ENCODE peak calls at places on chromosomes 11 and 22, in six cellular contexts. Y is A549, B is endothelial cell of umbilical vein, R is GM12878, O is K562, D is HepG2. Q is an unnamed sample.

GRCh38 chr11:72776844-72777754 is 16.7 kb downstream of the STARD10 start:
- DNase-seq in R (no peak), D (no peak), O (peak), Y (no peak), B (no peak), Q (no peak)

GRCh38 chr11:888290-889212 is 22.1 kb downstream of the CHID1 start:
- DNase-seq in B (no peak), D (no peak), O (no peak), Y (no peak), R (no peak), Q (no peak)

GRCh38 chr22:27990879-27991278 is 71.8 kb upstream of the PITPNB start:
- DNase-seq in R (no peak), O (peak), B (peak), D (peak), Y (peak), Q (peak)

GRCh38 chr11:19117760-19118097 is 761 bp downstream of the ZDHHC13 start:
- DNase-seq in Y (no peak), O (no peak), D (no peak), R (no peak), B (peak), Q (no peak)

GRCh38 chr22:42939941-42940653 is 74.9 kb downstream of the PACSIN2 start:
- DNase-seq in R (no peak), B (peak), Y (peak), O (no peak), D (peak), Q (no peak)

GRCh38 chr11:74950374-74950969 is 1.4 kb downstream of the SPCS2 start:
- DNase-seq in R (peak), Y (no peak), D (peak), O (no peak), B (no peak), Q (no peak)

GRCh38 chr11:76637491-76638266 is 32.9 kb downstream of the LRRC32 start:
- DNase-seq in D (no peak), O (no peak), Y (no peak), B (peak), R (peak), Q (peak)

GRCh38 chr22:19844423-19845368 is 10.0 kb downstream of the GNB1L start:
- DNase-seq in R (no peak), B (peak), O (no peak), D (no peak), Y (no peak), Q (peak)

DNA sequence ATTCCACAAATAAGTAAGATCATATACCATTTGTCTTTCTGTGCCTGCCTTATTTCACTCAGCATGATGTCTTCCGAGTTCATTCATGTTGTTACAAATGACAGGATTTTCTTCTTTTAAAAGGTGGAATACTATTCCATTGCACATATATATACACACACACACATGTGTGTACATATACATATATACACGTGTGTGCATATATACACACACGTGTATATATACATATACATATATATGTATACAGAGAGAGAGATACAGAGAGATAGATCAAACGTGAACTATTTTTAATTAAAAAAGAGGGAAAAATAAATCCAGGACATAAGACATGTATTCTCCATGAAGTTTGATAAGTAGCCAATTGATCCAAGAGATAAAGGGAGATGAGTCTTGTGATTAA is 108.1 kb downstream of the TRPC6 start:
- DNase-seq in R (no peak), B (no peak), O (no peak), D (no peak), Y (no peak), Q (no peak)
- TF ChIP-seq CTCF in R (no peak), B (no peak), O (no peak), D (no peak), Y (no peak), Q (no peak)

DNA sequence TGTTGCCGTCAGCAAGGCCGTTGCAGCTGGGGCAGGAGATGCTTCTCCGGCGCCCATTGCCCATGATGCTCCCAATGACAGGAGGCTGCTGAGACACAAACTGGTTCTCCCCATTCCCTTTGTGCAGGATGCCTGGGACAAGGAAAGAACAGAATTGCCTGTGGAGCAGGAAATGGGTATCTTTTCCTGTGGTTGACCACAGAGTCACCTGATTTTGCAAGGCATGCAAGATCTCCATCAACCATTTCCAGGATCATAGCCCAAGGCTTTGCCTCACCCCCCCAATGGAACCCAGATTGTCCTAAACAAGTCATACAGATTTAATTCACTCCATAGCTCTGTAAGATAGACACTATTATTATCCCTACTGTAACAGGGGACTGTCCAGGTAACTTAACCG is 148.1 kb upstream of the NARS2 start:
- DNase-seq in B (no peak), D (no peak), Y (no peak), R (no peak), O (no peak), Q (no peak)
- TF ChIP-seq MYC in B (no peak), D (no peak), Y (no peak), R (no peak), O (no peak), Q (no peak)

DNA sequence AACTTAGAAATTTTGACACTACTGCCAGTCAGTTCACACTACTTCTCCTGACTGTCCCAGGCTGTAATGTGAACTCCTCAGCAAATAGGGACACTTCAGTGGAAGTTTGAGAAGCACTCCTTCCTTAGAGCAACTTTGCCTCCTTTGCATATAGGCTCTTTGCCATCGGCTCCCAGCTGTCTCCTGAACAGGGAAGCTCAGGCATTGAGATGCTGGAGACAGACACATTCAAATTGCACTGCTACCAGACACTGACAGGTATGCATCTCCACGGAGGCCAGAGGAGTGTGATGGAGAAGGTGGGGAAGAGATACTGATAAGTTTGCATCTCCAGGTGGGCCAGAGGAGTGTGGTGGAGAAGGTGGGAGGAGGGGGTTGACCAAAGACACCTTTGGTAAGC is 1.4 kb downstream of the TRAPPC4 start:
- DNase-seq in Y (no peak), R (no peak), B (no peak), O (no peak), D (no peak), Q (no peak)
- H3K4me3 ChIP-seq in Y (peak), R (peak), B (peak), O (peak), D (peak), Q (peak)

DNA sequence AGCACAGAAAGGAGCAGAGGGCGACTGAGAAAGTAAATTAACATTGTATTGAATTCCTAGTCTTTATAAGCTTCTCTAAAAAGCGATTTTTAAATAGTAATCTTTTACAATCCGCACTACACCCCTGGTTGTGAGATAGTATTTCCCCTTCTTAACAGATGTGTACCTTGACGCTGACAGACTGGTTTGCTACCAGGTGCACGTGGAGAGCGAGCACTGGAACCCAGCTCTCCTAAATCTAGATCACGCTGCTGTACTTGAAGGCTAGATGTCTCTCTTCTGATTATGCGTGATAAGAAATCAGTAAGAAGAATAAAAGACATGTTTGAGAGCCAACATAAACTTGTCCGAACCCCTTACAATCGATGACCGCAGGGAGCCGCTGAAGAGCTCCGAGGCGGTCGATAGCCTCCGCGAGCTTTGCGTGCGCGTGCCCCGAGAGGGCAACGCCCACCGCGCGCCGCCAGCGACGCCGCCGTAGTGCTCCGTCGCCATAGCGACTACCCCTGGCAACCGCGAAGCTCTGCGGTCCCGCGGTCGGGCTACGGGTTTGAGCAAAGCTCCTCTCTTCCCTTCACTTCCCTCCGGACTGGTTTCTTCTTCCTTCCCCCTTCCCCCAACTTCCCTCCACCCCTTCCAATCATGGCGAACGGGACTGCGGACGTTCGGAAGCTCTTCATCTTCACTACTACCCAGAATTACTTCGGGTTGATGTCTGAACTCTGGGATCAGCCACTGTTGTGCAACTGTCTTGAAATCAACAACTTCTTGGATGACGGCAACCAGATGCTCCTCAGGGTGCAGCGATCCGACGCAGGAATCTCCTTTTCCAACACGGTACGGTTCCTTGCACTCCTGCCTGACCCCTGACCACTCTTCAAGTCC is at the start of gene DYNC2H1:
- DNase-seq in D (peak), R (peak), Y (peak), O (peak), B (peak), Q (peak)
- TF ChIP-seq CTCF in D (peak), R (peak), Y (peak), O (peak), B (peak), Q (peak)

GRCh38 chr11:122852071-122852831 is 14.0 kb downstream of the CRTAM start:
- DNase-seq in Y (peak), B (no peak), R (no peak), D (no peak), O (no peak), Q (peak)
- TF ChIP-seq MYC in Y (no peak), B (no peak), R (no peak), D (no peak), O (no peak), Q (no peak)

GRCh38 chr22:34481090-34481489 is 560.8 kb upstream of the LARGE1 start:
- DNase-seq in R (no peak), O (no peak), B (no peak), D (no peak), Y (no peak), Q (no peak)
- H3K4me3 ChIP-seq in R (no peak), O (no peak), B (no peak), D (no peak), Y (no peak), Q (no peak)

GRCh38 chr11:118435893-118436624 is at the start of gene KMT2A:
- DNase-seq in O (peak), Y (peak), R (no peak), D (peak), B (peak), Q (peak)
- TF ChIP-seq CTCF in O (no peak), Y (no peak), R (no peak), D (no peak), B (no peak), Q (no peak)

GRCh38 chr11:21037836-21038235 is 368.4 kb downstream of the NELL1 start:
- DNase-seq in Y (no peak), O (no peak), D (no peak), R (no peak), B (no peak), Q (no peak)

DNA sequence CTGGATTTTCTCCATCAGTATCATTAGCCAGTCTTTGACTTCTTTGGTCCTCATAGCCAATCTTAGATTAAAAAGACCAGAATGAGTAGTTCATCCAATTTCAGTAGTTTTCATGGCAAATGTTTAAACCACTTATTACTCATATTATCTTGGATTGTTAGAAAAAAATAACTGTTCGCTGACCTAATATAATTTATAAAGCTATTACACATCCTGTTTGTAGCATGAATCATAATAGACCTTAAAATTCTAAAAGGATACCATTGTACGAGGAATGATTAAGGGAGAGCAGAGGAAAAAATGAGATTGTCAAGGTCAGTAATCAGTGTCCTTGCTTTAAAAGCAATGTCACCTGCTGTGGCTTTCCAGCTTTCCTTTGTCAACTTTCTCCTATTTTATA is 371.2 kb downstream of the NELL1 start:
- DNase-seq in D (no peak), R (no peak), O (no peak), Y (no peak), B (no peak), Q (no peak)
- TF ChIP-seq MYC in D (no peak), R (no peak), O (no peak), Y (no peak), B (no peak), Q (no peak)

Q was measured in NB4.